ENCODE peak calls at places on chromosomes 11 and 22, in seven cellular contexts. Z is GM23248, O is hepatocyte, M is HCT116, D is GM23338, E is neural progenitor cell, Q is MM.1S. T is an unnamed sample. For H3K4me1 and H3K27me3, the result is how much of the 10 kb centered on the place peaks cover.

GRCh38 chr22:44620129-44620840 is 81.7 kb upstream of the PRR5 start:
- DNase-seq in Z (peak), O (peak), M (no peak), D (peak), E (peak), Q (no peak), T (peak)

GRCh38 chr11:102912482-102912830 is 37.7 kb upstream of the MMP12 start:
- DNase-seq in Z (no peak), O (no peak), M (no peak), D (no peak), E (no peak), Q (no peak), T (peak)

GRCh38 chr11:24598636-24599035 is 101.8 kb downstream of the LUZP2 start:
- DNase-seq in Z (no peak), O (no peak), M (no peak), D (no peak), E (peak), Q (no peak), T (no peak)

GRCh38 chr11:80532633-80533232 is 1091.9 kb upstream of the TENM4 start:
- DNase-seq in Z (no peak), O (no peak), M (no peak), D (no peak), E (no peak), Q (no peak), T (no peak)

GRCh38 chr11:2529636-2530035 is 84.8 kb downstream of the KCNQ1 start:
- DNase-seq in Z (no peak), O (no peak), M (no peak), D (no peak), E (no peak), Q (no peak), T (no peak)

GRCh38 chr11:30317030-30317429 is 5.9 kb upstream of the ARL14EP start:
- DNase-seq in Z (no peak), O (no peak), M (no peak), D (no peak), E (no peak), Q (peak), T (no peak)

GRCh38 chr22:21102659-21103267 is 57.0 kb downstream of the LRRC74B start:
- DNase-seq in Z (peak), O (peak), M (peak), D (peak), E (peak), Q (peak), T (peak)

GRCh38 chr11:34105957-34106504 is 602 bp downstream of the NAT10 start:
- DNase-seq in Z (peak), O (no peak), M (no peak), D (no peak), E (no peak), Q (no peak), T (peak)

GRCh38 chr11:64786308-64786707 is 8.0 kb upstream of the SF1 start:
- DNase-seq in Z (no peak), O (no peak), M (no peak), D (no peak), E (no peak), Q (no peak), T (no peak)

GRCh38 chr22:48897959-48898358 is 929.7 kb downstream of the BRD1 start:
- DNase-seq in Z (no peak), O (no peak), M (no peak), D (no peak), E (no peak), Q (no peak), T (no peak)

GRCh38 chr11:133136376-133136775 is 395.9 kb downstream of the OPCML start:
- DNase-seq in Z (no peak), O (no peak), M (no peak), D (peak), E (peak), Q (no peak), T (no peak)

GRCh38 chr22:23263651-23264555 is 83.6 kb downstream of the BCR start:
- DNase-seq in Z (no peak), O (no peak), M (no peak), D (no peak), E (no peak), Q (no peak), T (no peak)

GRCh38 chr11:88246680-88247079 is 71.4 kb upstream of the RAB38 start:
- DNase-seq in Z (peak), O (no peak), M (no peak), D (no peak), E (no peak), Q (no peak), T (peak)

GRCh38 chr11:68436985-68437926 is 23.3 kb upstream of the PPP6R3 start:
- DNase-seq in Z (peak), O (no peak), M (no peak), D (no peak), E (no peak), Q (no peak), T (peak)

GRCh38 chr11:105071060-105071732 is 26.1 kb upstream of the CARD16 start:
- DNase-seq in Z (no peak), O (no peak), M (no peak), D (no peak), E (no peak), Q (peak), T (no peak)

GRCh38 chr11:102177974-102178631 is 67.9 kb downstream of the YAP1 start:
- DNase-seq in Z (peak), O (peak), M (peak), D (no peak), E (no peak), Q (no peak), T (peak)

GRCh38 chr11:61447601-61448551 is 18.0 kb downstream of the SDHAF2 start:
- DNase-seq in Z (peak), O (no peak), M (no peak), D (no peak), E (no peak), Q (no peak), T (no peak)

GRCh38 chr11:129881570-129882170 is 13.7 kb downstream of the NFRKB start:
- DNase-seq in Z (peak), O (peak), M (no peak), D (peak), E (peak), Q (peak), T (peak)

GRCh38 chr22:22893891-22894739 is 6.5 kb downstream of the IGLL5 start:
- DNase-seq in Z (no peak), O (no peak), M (no peak), D (peak), E (no peak), Q (peak), T (no peak)

GRCh38 chr11:35047179-35047578 is 91.8 kb upstream of the CD44 start:
- DNase-seq in Z (no peak), O (no peak), M (no peak), D (no peak), E (no peak), Q (no peak), T (no peak)

GRCh38 chr11:88188251-88189030 is 13.2 kb upstream of the RAB38 start:
- DNase-seq in Z (no peak), O (peak), M (no peak), D (no peak), E (no peak), Q (no peak), T (no peak)

GRCh38 chr11:11849127-11849746 is 7.5 kb downstream of the USP47 start:
- DNase-seq in Z (peak), O (peak), M (peak), D (peak), E (peak), Q (peak), T (peak)

GRCh38 chr11:27353593-27354358 is 9.2 kb downstream of the CCDC34 start:
- DNase-seq in Z (peak), O (no peak), M (no peak), D (no peak), E (no peak), Q (no peak), T (no peak)

GRCh38 chr11:24171869-24172268 is 325.0 kb upstream of the LUZP2 start:
- DNase-seq in Z (peak), O (no peak), M (no peak), D (no peak), E (no peak), Q (no peak), T (no peak)

GRCh38 chr11:47857485-47858168 is 9.5 kb upstream of the NUP160 start:
- DNase-seq in Z (no peak), O (no peak), M (no peak), D (no peak), E (no peak), Q (no peak), T (no peak)
- H3K4me1 ChIP-seq in Z (under half), O (under half), M (under half), D (under half), E (under half), Q (under half), T (under half)

DNA sequence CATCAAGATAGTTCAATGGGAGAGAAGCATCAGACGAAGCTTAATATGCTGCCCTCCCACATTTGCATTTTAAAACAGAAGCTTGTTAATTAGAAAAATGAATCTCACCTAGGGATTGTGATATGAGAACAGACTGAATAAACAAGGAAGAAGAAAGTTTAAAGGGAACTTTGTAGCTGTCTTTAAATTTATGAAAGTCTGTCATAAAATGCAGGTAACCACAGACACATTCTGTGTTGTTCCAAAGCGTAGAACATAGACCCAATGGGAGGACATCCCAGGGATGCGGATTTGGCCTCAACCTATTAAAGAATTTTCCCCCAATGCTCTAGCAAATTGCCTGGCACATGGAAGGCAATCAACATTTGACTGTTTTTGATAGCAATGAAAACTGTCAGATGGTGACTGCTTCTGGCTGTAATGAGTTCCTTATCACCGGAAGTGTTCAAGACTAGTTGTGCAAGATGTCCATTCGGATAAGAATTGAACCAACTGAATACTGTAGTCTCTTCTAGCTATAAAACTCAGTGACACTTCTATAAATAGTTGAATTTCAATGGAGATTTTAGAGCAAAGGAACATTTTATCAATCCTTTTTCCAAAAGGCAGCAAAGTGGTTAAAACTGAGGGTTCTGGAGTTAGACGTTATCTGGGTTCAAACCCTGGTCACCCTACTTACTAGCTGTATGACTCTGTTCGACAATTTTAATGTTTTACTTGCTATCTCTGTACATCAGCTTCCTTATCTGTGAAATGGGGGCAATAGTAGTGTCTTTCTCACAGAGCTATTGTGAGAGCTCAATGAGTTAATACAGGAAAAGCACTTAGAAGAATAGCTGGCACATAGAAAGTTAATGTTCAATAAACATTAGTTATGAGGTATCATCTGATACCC is 64.9 kb downstream of the LIF start:
- DNase-seq in Z (no peak), O (no peak), M (no peak), D (no peak), E (no peak), Q (no peak), T (no peak)
- TF ChIP-seq EZH2phosphoT487 in Z (no peak), O (no peak), M (no peak), D (no peak), E (no peak), Q (no peak), T (no peak)

GRCh38 chr11:113476553-113476952 is 1.4 kb upstream of the DRD2 start:
- DNase-seq in Z (no peak), O (no peak), M (no peak), D (no peak), E (no peak), Q (no peak), T (no peak)
- H3K27me3 ChIP-seq in Z (half or more), O (half or more), M (under half), D (under half), E (half or more), Q (under half), T (half or more)

GRCh38 chr11:67268684-67269268 is 2.5 kb downstream of the GRK2 start:
- DNase-seq in Z (no peak), O (no peak), M (no peak), D (no peak), E (no peak), Q (no peak), T (no peak)
- H3K4me1 ChIP-seq in Z (under half), O (under half), M (under half), D (under half), E (under half), Q (half or more), T (under half)

GRCh38 chr11:75495749-75496641 is 29.7 kb downstream of the GDPD5 start:
- DNase-seq in Z (no peak), O (no peak), M (no peak), D (peak), E (peak), Q (no peak), T (peak)
- TF ChIP-seq EZH2phosphoT487 in Z (no peak), O (no peak), M (no peak), D (no peak), E (no peak), Q (no peak), T (no peak)

GRCh38 chr11:829116-829945 is 1.6 kb downstream of the CRACR2B start:
- DNase-seq in Z (no peak), O (no peak), M (no peak), D (peak), E (peak), Q (no peak), T (no peak)
- H3K27me3 ChIP-seq in Z (under half), O (under half), M (under half), D (under half), E (half or more), Q (under half), T (under half)

GRCh38 chr11:57777969-57778317 is 16.3 kb downstream of the CTNND1 start:
- DNase-seq in Z (no peak), O (peak), M (no peak), D (peak), E (peak), Q (no peak), T (peak)
- H3K4me1 ChIP-seq in Z (half or more), O (half or more), M (half or more), D (half or more), E (half or more), Q (under half), T (half or more)